ENCODE peak calls at places on chromosomes 1 and 21, in ten cellular contexts. M is fibroblast of the conjunctiva; N is HEK293T; Y is DMS79; S is kidney glomerular epithelial cell; W is nephron progenitor cell; A is MCF 10A; R is effector memory CD4-positive, alpha-beta T cell; X is SHP77; F is colonic mucosa. B is an unnamed sample.

GRCh38 chr1:147591993-147592392 is 50.7 kb downstream of the BCL9 start:
- DNase-seq in F (no peak), W (no peak), X (no peak), M (no peak), S (no peak), N (no peak), A (no peak), Y (no peak), R (no peak), B (no peak)

GRCh38 chr1:67843335-67843734 is 10.1 kb upstream of the GNG12 start:
- DNase-seq in Y (no peak), A (no peak), M (no peak), X (no peak), N (no peak), W (no peak), S (no peak), F (no peak), R (no peak), B (no peak)

GRCh38 chr1:15678578-15678977 is 5.5 kb upstream of the PLEKHM2 start:
- DNase-seq in R (no peak), X (no peak), S (peak), Y (no peak), N (no peak), F (no peak), W (no peak), M (peak), A (peak), B (no peak)

GRCh38 chr1:183032122-183032921 is 9.1 kb downstream of the LAMC1 start:
- DNase-seq in X (no peak), F (no peak), N (no peak), R (no peak), S (no peak), M (no peak), W (no peak), A (peak), Y (no peak), B (no peak)

GRCh38 chr1:20601123-20601825 is 12.4 kb downstream of the CDA start:
- DNase-seq in N (no peak), A (peak), Y (no peak), W (no peak), R (no peak), F (no peak), S (no peak), X (no peak), M (no peak), B (no peak)

GRCh38 chr1:17852383-17852782 is 97.2 kb downstream of the ACTL8 start:
- DNase-seq in Y (peak), N (no peak), W (no peak), M (no peak), R (no peak), A (no peak), X (no peak), F (no peak), S (no peak), B (no peak)

GRCh38 chr21:45390121-45390751 is 14.7 kb upstream of the COL18A1 start:
- DNase-seq in W (no peak), A (no peak), X (no peak), S (no peak), F (no peak), R (no peak), N (no peak), M (no peak), Y (no peak), B (no peak)

GRCh38 chr1:112524251-112524650 is 15.5 kb downstream of the WNT2B start:
- DNase-seq in A (no peak), N (no peak), W (no peak), R (no peak), M (no peak), F (no peak), Y (no peak), X (no peak), S (peak), B (no peak)

GRCh38 chr1:232183802-232184201 is 446.1 kb downstream of the SIPA1L2 start:
- DNase-seq in W (no peak), F (no peak), N (no peak), Y (no peak), R (no peak), X (no peak), S (no peak), A (peak), M (no peak), B (no peak)

GRCh38 chr1:1021010-1021845 is 1.3 kb downstream of the AGRN start:
- DNase-seq in F (peak), A (peak), S (peak), R (no peak), W (no peak), M (peak), N (peak), Y (peak), X (peak), B (no peak)

GRCh38 chr1:19512545-19512944 is 27.2 kb upstream of the CAPZB start:
- DNase-seq in X (no peak), N (no peak), S (peak), Y (no peak), W (no peak), R (no peak), F (no peak), A (no peak), M (no peak), B (no peak)

GRCh38 chr1:226444901-226445300 is 37.0 kb upstream of the PARP1 start:
- DNase-seq in A (no peak), X (no peak), S (no peak), R (peak), W (no peak), F (peak), Y (no peak), M (no peak), N (no peak), B (peak)

GRCh38 chr1:83704350-83704749 is 294.6 kb downstream of the TTLL7 start:
- DNase-seq in N (no peak), A (no peak), Y (no peak), S (no peak), W (no peak), R (no peak), X (no peak), F (no peak), M (no peak), B (no peak)

GRCh38 chr1:24849653-24850295 is 80.3 kb downstream of the RUNX3 start:
- DNase-seq in A (no peak), R (no peak), W (no peak), X (peak), M (no peak), N (no peak), Y (no peak), S (no peak), F (peak), B (no peak)

GRCh38 chr1:236389253-236389652 is 4.8 kb upstream of the EDARADD start:
- DNase-seq in A (no peak), R (no peak), M (no peak), X (no peak), F (no peak), S (no peak), W (no peak), N (no peak), Y (no peak), B (no peak)

GRCh38 chr1:97202481-97202880 is 480.9 kb downstream of the PTBP2 start:
- DNase-seq in N (no peak), R (no peak), M (no peak), A (no peak), X (no peak), S (no peak), W (no peak), F (no peak), Y (no peak), B (no peak)

GRCh38 chr1:168303716-168304540 is 23.3 kb downstream of the TBX19 start:
- DNase-seq in X (no peak), W (no peak), F (no peak), A (no peak), S (no peak), Y (no peak), R (no peak), M (no peak), N (no peak), B (no peak)

GRCh38 chr21:16407403-16408279 is 677.9 kb downstream of the USP25 start:
- DNase-seq in S (no peak), W (no peak), N (no peak), M (no peak), A (no peak), Y (no peak), R (no peak), F (no peak), X (no peak), B (no peak)

GRCh38 chr1:94554611-94555010 is 13.1 kb upstream of the F3 start:
- DNase-seq in M (no peak), A (no peak), F (no peak), S (no peak), R (no peak), N (no peak), Y (no peak), W (no peak), X (no peak), B (no peak)

GRCh38 chr1:67960766-67961165 is 89.7 kb downstream of the DIRAS3 start:
- DNase-seq in M (no peak), Y (no peak), R (no peak), X (no peak), A (no peak), W (no peak), S (no peak), N (no peak), F (no peak), B (no peak)

GRCh38 chr21:42193131-42193671 is 25.7 kb upstream of the ABCG1 start:
- DNase-seq in X (no peak), R (peak), F (peak), M (no peak), A (no peak), W (no peak), Y (no peak), S (no peak), N (no peak), B (no peak)

GRCh38 chr1:209655832-209656231 is 3.6 kb upstream of the LAMB3 start:
- DNase-seq in F (peak), Y (no peak), M (no peak), R (no peak), W (no peak), A (peak), X (no peak), N (no peak), S (no peak), B (no peak)

GRCh38 chr21:42925114-42925907 is at the start of gene ERVH48-1:
- DNase-seq in S (no peak), M (no peak), R (no peak), W (no peak), F (no peak), N (no peak), X (no peak), A (no peak), Y (no peak), B (no peak)

GRCh38 chr1:113292660-113293626 is 97.4 kb upstream of the MAGI3 start:
- DNase-seq in M (no peak), F (no peak), W (no peak), R (no peak), N (no peak), S (no peak), Y (no peak), X (no peak), A (no peak), B (no peak)